ENCODE peak calls at places on chromosomes 6 and 20, in seven cellular contexts. O is ovary, S is adrenal gland, A is AG10803, G is nephron progenitor cell, L is psoas muscle, T is GM12878. J is an unnamed sample.

GRCh38 chr20:62872863-62873261 is 11.2 kb upstream of the TCFL5 start:
- DNase-seq in O (no peak), S (no peak), A (no peak), G (no peak), L (no peak), T (no peak), J (no peak)

GRCh38 chr6:164069352-164070022 is 655.0 kb downstream of the QKI start:
- DNase-seq in O (no peak), S (peak), A (no peak), G (no peak), L (peak), T (no peak), J (no peak)

GRCh38 chr6:72650081-72650745 is 28.3 kb downstream of the KCNQ5 start:
- DNase-seq in O (no peak), S (no peak), A (no peak), G (no peak), L (no peak), T (no peak), J (no peak)

GRCh38 chr6:109477725-109478124 is 5.3 kb downstream of the ZBTB24 start:
- DNase-seq in O (no peak), S (no peak), A (no peak), G (no peak), L (no peak), T (no peak), J (no peak)

GRCh38 chr20:5870462-5871021 is 79.8 kb downstream of the TRMT6 start:
- DNase-seq in O (no peak), S (no peak), A (no peak), G (no peak), L (no peak), T (no peak), J (no peak)

GRCh38 chr6:33375143-33375649 is 16.4 kb upstream of the KIFC1 start:
- DNase-seq in O (peak), S (peak), A (peak), G (no peak), L (peak), T (no peak), J (peak)

GRCh38 chr20:50331469-50332251 is 141.0 kb downstream of the CEBPB start:
- DNase-seq in O (no peak), S (no peak), A (no peak), G (peak), L (no peak), T (no peak), J (no peak)

GRCh38 chr20:3781153-3781910 is at the start of gene SPEF1:
- DNase-seq in O (peak), S (peak), A (peak), G (peak), L (peak), T (peak), J (peak)

GRCh38 chr6:27617700-27618689 is 145.1 kb upstream of the ZNF184 start:
- DNase-seq in O (no peak), S (no peak), A (peak), G (peak), L (no peak), T (no peak), J (no peak)

GRCh38 chr6:33868143-33868542 is 64.3 kb upstream of the MLN start:
- DNase-seq in O (no peak), S (no peak), A (no peak), G (no peak), L (no peak), T (no peak), J (no peak)

GRCh38 chr6:3287308-3287707 is 28.6 kb downstream of the PSMG4 start:
- DNase-seq in O (no peak), S (no peak), A (no peak), G (no peak), L (no peak), T (no peak), J (no peak)

GRCh38 chr6:38262609-38263008 is 377.1 kb downstream of the BTBD9 start:
- DNase-seq in O (no peak), S (no peak), A (peak), G (no peak), L (no peak), T (no peak), J (peak)

GRCh38 chr6:38715016-38715809 is at the start of gene DNAH8:
- DNase-seq in O (no peak), S (no peak), A (no peak), G (peak), L (no peak), T (no peak), J (no peak)

GRCh38 chr6:35219683-35220326 is 6.0 kb downstream of the SCUBE3 start:
- DNase-seq in O (no peak), S (no peak), A (no peak), G (no peak), L (no peak), T (no peak), J (no peak)

GRCh38 chr6:169070506-169071176 is 183.0 kb downstream of the THBS2 start:
- DNase-seq in O (no peak), S (peak), A (peak), G (no peak), L (peak), T (no peak), J (peak)

GRCh38 chr20:9611921-9612320 is 97.5 kb downstream of the LAMP5 start:
- DNase-seq in O (no peak), S (no peak), A (no peak), G (no peak), L (no peak), T (no peak), J (no peak)

GRCh38 chr20:558117-558516 is 14.5 kb upstream of the CSNK2A1 start:
- DNase-seq in O (no peak), S (no peak), A (no peak), G (no peak), L (no peak), T (no peak), J (no peak)

GRCh38 chr20:562232-562897 is 18.8 kb upstream of the CSNK2A1 start:
- DNase-seq in O (no peak), S (no peak), A (no peak), G (no peak), L (no peak), T (no peak), J (no peak)

GRCh38 chr20:564195-564594 is 20.6 kb upstream of the CSNK2A1 start:
- DNase-seq in O (no peak), S (no peak), A (no peak), G (no peak), L (no peak), T (no peak), J (no peak)

GRCh38 chr20:561437-562231 is 18.0 kb upstream of the CSNK2A1 start:
- DNase-seq in O (peak), S (peak), A (peak), G (peak), L (peak), T (no peak), J (peak)

DNA sequence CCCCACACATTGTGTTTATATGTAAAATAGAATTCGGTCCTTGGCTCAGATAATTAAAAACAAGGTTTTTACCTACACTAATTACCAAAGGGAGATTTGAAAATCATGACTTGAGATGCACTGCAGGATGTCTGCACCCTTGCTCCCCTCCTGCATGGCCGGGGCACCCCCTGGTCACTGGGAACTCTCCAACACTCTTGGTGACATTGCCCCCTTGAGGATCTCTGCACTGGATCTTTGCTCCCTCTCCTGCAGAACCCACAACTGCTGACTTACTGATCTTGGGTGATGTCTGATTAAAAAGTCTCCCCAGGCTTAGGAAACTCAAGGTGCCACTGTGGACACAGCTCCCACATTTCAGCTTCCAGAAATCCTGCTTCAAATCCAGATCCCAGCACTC is 17.1 kb upstream of the CSNK2A1 start:
- DNase-seq in O (no peak), S (no peak), A (no peak), G (no peak), L (no peak), T (no peak), J (no peak)
- TF ChIP-seq CTCF in O (no peak), S (no peak), A (no peak), G (no peak), L (no peak), T (peak), J (no peak)

DNA sequence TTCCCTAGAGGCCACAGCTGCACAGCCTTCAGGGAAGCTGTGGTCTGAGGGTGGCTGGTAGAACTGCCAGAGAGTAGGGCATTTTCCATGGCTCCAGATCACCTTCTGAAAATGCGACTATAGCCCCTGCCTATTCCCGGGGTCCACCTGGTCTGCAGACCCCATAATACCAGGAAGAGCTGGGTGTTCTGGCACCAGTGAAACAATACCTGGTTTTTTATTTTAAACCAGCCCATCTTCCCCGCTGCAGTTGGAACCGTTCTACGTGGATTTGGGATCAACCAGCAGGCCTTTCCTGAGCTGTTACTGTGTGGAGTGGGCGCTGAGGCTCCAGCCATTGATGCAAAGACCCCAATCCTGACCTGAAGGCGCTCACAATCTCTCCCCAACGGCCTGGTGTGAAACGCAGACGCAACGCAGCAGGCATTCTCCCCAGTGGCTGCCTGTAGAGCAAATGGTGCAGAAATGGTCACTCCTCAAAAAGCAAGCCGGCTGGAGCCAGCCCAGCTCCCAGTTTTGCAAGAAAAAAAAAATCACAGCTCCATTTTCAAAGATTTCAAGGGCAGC is 11.2 kb downstream of the NPEPL1 start:
- DNase-seq in O (no peak), S (no peak), A (no peak), G (no peak), L (no peak), T (no peak), J (no peak)
- TF ChIP-seq CTCF in O (no peak), S (no peak), A (no peak), G (no peak), L (no peak), T (no peak), J (no peak)

GRCh38 chr6:19322691-19323470 is 514.3 kb upstream of the ID4 start:
- DNase-seq in O (no peak), S (no peak), A (peak), G (no peak), L (no peak), T (no peak), J (no peak)
- TF ChIP-seq CTCF in O (no peak), S (no peak), A (peak), G (no peak), L (no peak), T (no peak), J (no peak)

GRCh38 chr6:53699462-53699861 is 33.9 kb upstream of the KLHL31 start:
- DNase-seq in O (no peak), S (no peak), A (no peak), G (no peak), L (no peak), T (no peak), J (no peak)
- TF ChIP-seq CTCF in O (no peak), S (no peak), A (no peak), G (no peak), L (no peak), T (no peak), J (no peak)

GRCh38 chr6:157965387-157965786 is 16.3 kb upstream of the SYNJ2 start:
- DNase-seq in O (no peak), S (no peak), A (no peak), G (no peak), L (no peak), T (no peak), J (no peak)
- TF ChIP-seq CTCF in O (no peak), S (no peak), A (no peak), G (no peak), L (no peak), T (no peak), J (no peak)

DNA sequence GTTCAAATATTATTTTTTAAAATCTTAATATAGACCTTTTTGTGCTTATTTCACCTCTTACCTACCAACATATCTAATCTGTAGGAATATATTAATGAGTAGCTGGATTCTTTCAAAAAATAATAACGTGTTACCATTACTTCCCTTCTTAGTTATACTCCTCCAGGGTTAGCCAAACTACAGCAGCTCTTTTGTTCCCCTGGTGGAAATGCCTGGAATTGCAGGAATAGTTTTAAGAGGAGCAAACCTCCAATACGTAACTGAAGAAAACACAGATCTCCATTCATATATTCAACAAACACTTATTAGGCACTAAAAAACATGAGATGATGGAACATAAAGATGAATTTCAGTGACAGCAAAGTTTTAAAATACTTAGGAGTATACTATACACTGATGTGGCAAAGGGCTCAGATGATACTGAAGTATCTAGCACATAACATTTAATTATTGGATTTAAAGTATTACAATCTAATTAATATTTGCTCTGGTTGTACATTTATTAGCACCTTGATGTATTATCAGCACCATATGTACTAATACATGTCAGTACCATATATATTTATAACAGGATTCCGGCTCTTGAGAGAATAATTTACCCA is 78.3 kb downstream of the TBX18 start:
- DNase-seq in O (no peak), S (no peak), A (no peak), G (no peak), L (no peak), T (no peak), J (no peak)
- TF ChIP-seq CTCF in O (no peak), S (no peak), A (peak), G (peak), L (peak), T (no peak), J (peak)